ENCODE peak calls at places on chromosomes 3 and 15, in five cellular contexts. One of them, this sample, is unnamed.

GRCh38 chr15:80732148-80732547 is 37.0 kb downstream of the ABHD17C start:
- DNase-seq in K562: no peak
- DNase-seq in HEK293T: no peak
- DNase-seq in GM12878: no peak
- DNase-seq in HepG2: no peak
- DNase-seq in this sample: no peak

GRCh38 chr3:11613319-11613718 is 30.4 kb downstream of the VGLL4 start:
- DNase-seq in K562: no peak
- DNase-seq in HEK293T: no peak
- DNase-seq in GM12878: no peak
- DNase-seq in HepG2: no peak
- DNase-seq in this sample: no peak

GRCh38 chr15:77066961-77067690 is 3.8 kb downstream of the TSPAN3 start:
- DNase-seq in K562: no peak
- DNase-seq in HEK293T: peak
- DNase-seq in GM12878: no peak
- DNase-seq in HepG2: peak
- DNase-seq in this sample: no peak

GRCh38 chr3:28376424-28376823 is 27.8 kb upstream of the AZI2 start:
- DNase-seq in K562: no peak
- DNase-seq in HEK293T: no peak
- DNase-seq in GM12878: no peak
- DNase-seq in HepG2: no peak
- DNase-seq in this sample: no peak

GRCh38 chr3:119365418-119365817 is 71.2 kb downstream of the ARHGAP31 start:
- DNase-seq in K562: no peak
- DNase-seq in HEK293T: no peak
- DNase-seq in GM12878: no peak
- DNase-seq in HepG2: no peak
- DNase-seq in this sample: peak

GRCh38 chr3:180870008-180870733 is 42.3 kb upstream of the FXR1 start:
- DNase-seq in K562: peak
- DNase-seq in HEK293T: no peak
- DNase-seq in GM12878: no peak
- DNase-seq in HepG2: no peak
- DNase-seq in this sample: no peak

GRCh38 chr3:191239439-191240035 is 40.5 kb downstream of the OSTN start:
- DNase-seq in K562: no peak
- DNase-seq in HEK293T: no peak
- DNase-seq in GM12878: no peak
- DNase-seq in HepG2: no peak
- DNase-seq in this sample: no peak

GRCh38 chr3:32004111-32004790 is 22.7 kb downstream of the ZNF860 start:
- DNase-seq in K562: no peak
- DNase-seq in HEK293T: peak
- DNase-seq in GM12878: no peak
- DNase-seq in HepG2: no peak
- DNase-seq in this sample: no peak

GRCh38 chr3:42055291-42055690 is 35.9 kb upstream of the TRAK1 start:
- DNase-seq in K562: no peak
- DNase-seq in HEK293T: no peak
- DNase-seq in GM12878: no peak
- DNase-seq in HepG2: peak
- DNase-seq in this sample: no peak

GRCh38 chr3:9169951-9170850 is 79.2 kb downstream of the SRGAP3 start:
- DNase-seq in K562: no peak
- DNase-seq in HEK293T: no peak
- DNase-seq in GM12878: no peak
- DNase-seq in HepG2: no peak
- DNase-seq in this sample: no peak

GRCh38 chr15:57586661-57587404 is 4.9 kb upstream of the MYZAP start:
- DNase-seq in K562: no peak
- DNase-seq in HEK293T: no peak
- DNase-seq in GM12878: no peak
- DNase-seq in HepG2: no peak
- DNase-seq in this sample: no peak

GRCh38 chr3:18062289-18063025 is 320.0 kb upstream of the TBC1D5 start:
- DNase-seq in K562: no peak
- DNase-seq in HEK293T: no peak
- DNase-seq in GM12878: no peak
- DNase-seq in HepG2: no peak
- DNase-seq in this sample: no peak

GRCh38 chr3:178684881-178685590 is 148.8 kb downstream of the KCNMB2 start:
- DNase-seq in K562: no peak
- DNase-seq in HEK293T: no peak
- DNase-seq in GM12878: no peak
- DNase-seq in HepG2: no peak
- DNase-seq in this sample: no peak

GRCh38 chr3:188433526-188433855 is 279.5 kb downstream of the LPP start:
- DNase-seq in K562: no peak
- DNase-seq in HEK293T: no peak
- DNase-seq in GM12878: no peak
- DNase-seq in HepG2: no peak
- DNase-seq in this sample: no peak

GRCh38 chr3:13017361-13018038 is 55.7 kb downstream of the IQSEC1 start:
- DNase-seq in K562: no peak
- DNase-seq in HEK293T: no peak
- DNase-seq in GM12878: no peak
- DNase-seq in HepG2: no peak
- DNase-seq in this sample: no peak

GRCh38 chr3:14203521-14204079 is 25.0 kb downstream of the LSM3 start:
- DNase-seq in K562: peak
- DNase-seq in HEK293T: peak
- DNase-seq in GM12878: no peak
- DNase-seq in HepG2: peak
- DNase-seq in this sample: peak

GRCh38 chr3:25683882-25684281 is 19.2 kb upstream of the TOP2B start:
- DNase-seq in K562: no peak
- DNase-seq in HEK293T: no peak
- DNase-seq in GM12878: no peak
- DNase-seq in HepG2: no peak
- DNase-seq in this sample: no peak

GRCh38 chr3:39587113-39587512 is 119.6 kb downstream of the MOBP start:
- DNase-seq in K562: no peak
- DNase-seq in HEK293T: no peak
- DNase-seq in GM12878: no peak
- DNase-seq in HepG2: no peak
- DNase-seq in this sample: no peak

GRCh38 chr3:197366301-197367044 is 68.1 kb upstream of the DLG1 start:
- DNase-seq in K562: no peak
- DNase-seq in HEK293T: no peak
- DNase-seq in GM12878: no peak
- DNase-seq in HepG2: no peak
- DNase-seq in this sample: peak

GRCh38 chr15:77440378-77440999 is 19.8 kb downstream of the HMG20A start:
- DNase-seq in K562: no peak
- DNase-seq in HEK293T: no peak
- DNase-seq in GM12878: peak
- DNase-seq in HepG2: no peak
- DNase-seq in this sample: no peak

GRCh38 chr15:49815506-49815905 is 194.7 kb downstream of the DTWD1 start:
- DNase-seq in K562: no peak
- DNase-seq in HEK293T: no peak
- DNase-seq in GM12878: no peak
- DNase-seq in HepG2: no peak
- DNase-seq in this sample: no peak

GRCh38 chr15:60729850-60730458 is 251.0 kb upstream of the ICE2 start:
- DNase-seq in K562: no peak
- DNase-seq in HEK293T: no peak
- DNase-seq in GM12878: no peak
- DNase-seq in HepG2: no peak
- DNase-seq in this sample: no peak

GRCh38 chr3:195556390-195556789 is 13.3 kb upstream of the PPP1R2 start:
- DNase-seq in K562: peak
- DNase-seq in HEK293T: peak
- DNase-seq in GM12878: no peak
- DNase-seq in HepG2: no peak
- DNase-seq in this sample: no peak

GRCh38 chr3:99720985-99721632 is 82.7 kb downstream of the COL8A1 start:
- DNase-seq in K562: no peak
- DNase-seq in HEK293T: no peak
- DNase-seq in GM12878: no peak
- DNase-seq in HepG2: no peak
- DNase-seq in this sample: no peak

GRCh38 chr3:186413615-186414415 is 51.8 kb upstream of the DGKG start:
- DNase-seq in K562: no peak
- DNase-seq in HEK293T: no peak
- DNase-seq in GM12878: peak
- DNase-seq in HepG2: no peak
- DNase-seq in this sample: peak

GRCh38 chr3:125072310-125072709 is 16.5 kb upstream of the HEG1 start:
- DNase-seq in K562: no peak
- DNase-seq in HEK293T: no peak
- DNase-seq in GM12878: no peak
- DNase-seq in HepG2: no peak
- DNase-seq in this sample: no peak

GRCh38 chr3:43473228-43473627 is 148.6 kb downstream of the ANO10 start:
- DNase-seq in K562: no peak
- DNase-seq in HEK293T: no peak
- DNase-seq in GM12878: no peak
- DNase-seq in HepG2: no peak
- DNase-seq in this sample: no peak

GRCh38 chr3:179723617-179724016 is 70.8 kb downstream of the USP13 start:
- DNase-seq in K562: no peak
- DNase-seq in HEK293T: no peak
- DNase-seq in GM12878: no peak
- DNase-seq in HepG2: no peak
- DNase-seq in this sample: no peak

GRCh38 chr3:123319760-123320159 is 118.0 kb downstream of the SEC22A start:
- DNase-seq in K562: no peak
- DNase-seq in HEK293T: no peak
- DNase-seq in GM12878: no peak
- DNase-seq in HepG2: no peak
- DNase-seq in this sample: peak
- TF ChIP-seq FOXM1 in K562: no peak
- TF ChIP-seq FOXM1 in HEK293T: no peak
- TF ChIP-seq FOXM1 in GM12878: no peak
- TF ChIP-seq FOXM1 in HepG2: no peak
- TF ChIP-seq FOXM1 in this sample: no peak

GRCh38 chr3:116276637-116277036 is 168.7 kb downstream of the LSAMP start:
- DNase-seq in K562: no peak
- DNase-seq in HEK293T: no peak
- DNase-seq in GM12878: no peak
- DNase-seq in HepG2: no peak
- DNase-seq in this sample: no peak

GRCh38 chr3:116285781-116286180 is 159.5 kb downstream of the LSAMP start:
- DNase-seq in K562: no peak
- DNase-seq in HEK293T: no peak
- DNase-seq in GM12878: no peak
- DNase-seq in HepG2: no peak
- DNase-seq in this sample: no peak

GRCh38 chr3:116281313-116282143 is 163.8 kb downstream of the LSAMP start:
- DNase-seq in K562: no peak
- DNase-seq in HEK293T: no peak
- DNase-seq in GM12878: no peak
- DNase-seq in HepG2: no peak
- DNase-seq in this sample: no peak

DNA sequence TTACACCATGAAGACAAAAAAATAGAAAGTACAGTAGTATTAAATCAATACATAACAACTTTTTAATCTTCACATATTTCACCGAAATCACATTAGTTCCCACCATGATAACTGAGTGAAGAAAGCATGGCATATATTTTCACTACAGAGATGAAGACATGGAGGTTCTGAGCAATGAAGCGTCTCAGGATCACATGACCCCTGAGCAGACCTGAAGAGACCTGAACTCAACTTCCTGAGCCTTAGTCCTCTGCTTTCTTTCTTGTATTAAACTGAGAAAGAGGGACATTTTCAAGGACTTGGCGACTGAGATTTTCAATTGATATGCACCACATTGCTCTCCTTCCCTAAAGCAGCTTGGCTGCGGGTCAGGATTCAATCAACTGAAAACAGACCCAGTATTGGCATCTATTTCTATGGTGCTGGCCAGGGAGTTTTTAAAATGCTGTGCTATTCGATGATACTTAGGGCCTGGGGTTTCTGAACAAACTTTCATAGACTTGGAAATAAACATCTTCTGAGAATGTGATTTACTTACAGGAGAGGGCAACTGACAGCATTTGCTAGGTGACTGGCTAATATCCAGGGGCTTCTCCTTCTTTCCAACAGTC is 165.1 kb downstream of the LSAMP start:
- DNase-seq in K562: no peak
- DNase-seq in HEK293T: no peak
- DNase-seq in GM12878: no peak
- DNase-seq in HepG2: no peak
- DNase-seq in this sample: no peak
- TF ChIP-seq FOXM1 in K562: no peak
- TF ChIP-seq FOXM1 in HEK293T: no peak
- TF ChIP-seq FOXM1 in GM12878: no peak
- TF ChIP-seq FOXM1 in HepG2: no peak
- TF ChIP-seq FOXM1 in this sample: no peak

GRCh38 chr15:38896652-38897051 is 332.0 kb upstream of the RASGRP1 start:
- DNase-seq in K562: no peak
- DNase-seq in HEK293T: no peak
- DNase-seq in GM12878: no peak
- DNase-seq in HepG2: no peak
- DNase-seq in this sample: no peak

GRCh38 chr15:38894260-38894948 is 329.8 kb upstream of the RASGRP1 start:
- DNase-seq in K562: no peak
- DNase-seq in HEK293T: no peak
- DNase-seq in GM12878: no peak
- DNase-seq in HepG2: no peak
- DNase-seq in this sample: no peak

GRCh38 chr15:38895326-38896282 is 331.0 kb upstream of the RASGRP1 start:
- DNase-seq in K562: no peak
- DNase-seq in HEK293T: no peak
- DNase-seq in GM12878: no peak
- DNase-seq in HepG2: no peak
- DNase-seq in this sample: no peak

GRCh38 chr15:38904298-38904697 is 339.7 kb upstream of the RASGRP1 start:
- DNase-seq in K562: no peak
- DNase-seq in HEK293T: no peak
- DNase-seq in GM12878: no peak
- DNase-seq in HepG2: no peak
- DNase-seq in this sample: no peak

GRCh38 chr15:38899300-38899699 is 334.7 kb upstream of the RASGRP1 start:
- DNase-seq in K562: no peak
- DNase-seq in HEK293T: no peak
- DNase-seq in GM12878: no peak
- DNase-seq in HepG2: no peak
- DNase-seq in this sample: no peak
- TF ChIP-seq FOXM1 in K562: no peak
- TF ChIP-seq FOXM1 in HEK293T: no peak
- TF ChIP-seq FOXM1 in GM12878: no peak
- TF ChIP-seq FOXM1 in HepG2: no peak
- TF ChIP-seq FOXM1 in this sample: no peak

DNA sequence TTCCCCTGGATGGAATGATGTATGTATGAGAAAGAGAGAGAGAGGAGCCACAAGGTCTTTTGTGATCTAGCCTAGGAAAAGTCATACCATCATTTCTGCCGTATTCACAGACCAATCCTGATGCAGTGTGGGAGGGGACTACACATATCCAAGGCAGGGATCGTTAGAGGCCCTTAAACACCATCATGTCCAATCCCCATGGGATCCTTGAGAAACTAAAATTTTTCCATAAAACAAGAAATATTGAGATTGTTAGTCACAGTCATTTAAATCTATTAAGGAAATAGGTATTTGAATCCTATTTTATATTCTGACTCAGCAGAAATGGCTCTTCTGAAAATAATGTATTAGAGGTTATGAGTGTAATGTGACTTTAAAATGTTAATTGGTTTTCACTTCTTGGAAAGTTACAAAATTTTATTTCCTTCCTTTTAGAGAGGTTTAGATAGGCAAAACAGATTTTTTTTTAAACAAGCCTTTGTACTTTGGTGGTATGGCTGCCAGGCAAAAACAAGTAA is 65.1 kb upstream of the TSC22D2 start:
- DNase-seq in K562: no peak
- DNase-seq in HEK293T: no peak
- DNase-seq in GM12878: no peak
- DNase-seq in HepG2: no peak
- DNase-seq in this sample: no peak
- TF ChIP-seq FOXM1 in K562: no peak
- TF ChIP-seq FOXM1 in HEK293T: no peak
- TF ChIP-seq FOXM1 in GM12878: no peak
- TF ChIP-seq FOXM1 in HepG2: no peak
- TF ChIP-seq FOXM1 in this sample: no peak